ENCODE peak calls at places on chromosomes 12 and 14, in nine cellular contexts. P is fibroblast of the aortic adventitia, J is T-helper 1 cell, A is stomach, U is astrocyte of the cerebellum, T is HEK293T, M is activated B cell treated with CpG ODN at 0.5 μM for 24 hours, Y is H1, Z is lung. I is an unnamed sample.

GRCh38 chr14:88005978-88006851 is 1.3 kb downstream of the GPR65 start:
- DNase-seq in P (no peak), J (peak; percentile 18), A (no peak), U (no peak), T (no peak), M (no peak), Y (no peak), Z (no peak), I (peak; percentile 13)

GRCh38 chr14:66228267-66228970 is 257.8 kb upstream of the CCDC196 start:
- DNase-seq in P (peak; percentile 79), J (no peak), A (no peak), U (no peak), T (no peak), M (no peak), Y (no peak), Z (no peak), I (peak; percentile 90)

GRCh38 chr12:109831365-109831764 is 1.8 kb downstream of the TRPV4 start:
- DNase-seq in P (no peak), J (no peak), A (no peak), U (no peak), T (no peak), M (no peak), Y (no peak), Z (no peak), I (no peak)

GRCh38 chr12:131089526-131090253 is 136.0 kb downstream of the ADGRD1 start:
- DNase-seq in P (no peak), J (no peak), A (no peak), U (no peak), T (no peak), M (peak; percentile 13), Y (no peak), Z (no peak), I (no peak)

GRCh38 chr14:73720636-73721035 is 6.5 kb upstream of the PNMA1 start:
- DNase-seq in P (no peak), J (no peak), A (no peak), U (no peak), T (no peak), M (no peak), Y (no peak), Z (no peak), I (no peak)

GRCh38 chr12:32918890-32919791 is 22.6 kb upstream of the PKP2 start:
- DNase-seq in P (peak; percentile 66), J (no peak), A (no peak), U (peak; percentile 91), T (peak; percentile 46), M (no peak), Y (no peak), Z (no peak), I (peak; percentile 72)

GRCh38 chr14:45252356-45253069 is 489 bp downstream of the MIS18BP1 start:
- DNase-seq in P (peak; percentile 25), J (no peak), A (no peak), U (no peak), T (no peak), M (no peak), Y (no peak), Z (no peak), I (peak; percentile 22)

GRCh38 chr14:54470701-54471100 is 18.1 kb downstream of the GMFB start:
- DNase-seq in P (no peak), J (no peak), A (peak; percentile 49), U (no peak), T (no peak), M (no peak), Y (no peak), Z (no peak), I (no peak)

GRCh38 chr12:15996254-15996653 is 85.1 kb downstream of the DERA start:
- DNase-seq in P (peak; percentile 47), J (no peak), A (no peak), U (no peak), T (no peak), M (no peak), Y (no peak), Z (no peak), I (peak; percentile 23)

GRCh38 chr14:62079035-62079434 is 316.8 kb downstream of the SNAPC1 start:
- DNase-seq in P (no peak), J (no peak), A (no peak), U (no peak), T (no peak), M (no peak), Y (no peak), Z (no peak), I (no peak)